ENCODE peak calls at places on chromosomes 11 and 22, in nine cellular contexts. U is choroid plexus epithelial cell; X is activated CD4-positive, CD25-positive, alpha-beta regulatory T cell; C is GM13977; G is non-pigmented ciliary epithelial cell; K is left ventricle myocardium inferior; D is stimulated activated CD8-positive, alpha-beta memory T cell treated with anti-CD3 and anti-CD28 coated beads, Interleukin-4, amount 100 ng/mL, for 1 hour; T is stimulated activated CD4-positive, alpha-beta T cell treated with anti-CD3 and anti-CD28 coated beads, Interleukin-12 subunit alpha, Interleukin-12 subunit beta, amount 100 ng/mL, for 4 hours; N is NCI-H1930. R is an unnamed sample.
A peak's percentile ranks its signal among the peaks of the same experiment; 100 is the strongest.

GRCh38 chr11:33685061-33685460 is 15.6 kb downstream of the C11orf91 start:
- DNase-seq in U (no peak), X (no peak), C (no peak), G (no peak), K (no peak), D (no peak), T (no peak), N (no peak), R (no peak)

GRCh38 chr11:81007046-81007445 is 1566.2 kb upstream of the TENM4 start:
- DNase-seq in U (peak; percentile 68), X (no peak), C (no peak), G (no peak), K (no peak), D (no peak), T (no peak), N (no peak), R (no peak)

GRCh38 chr22:29110946-29111345 is 38.1 kb downstream of the KREMEN1 start:
- DNase-seq in U (no peak), X (no peak), C (no peak), G (no peak), K (no peak), D (no peak), T (no peak), N (no peak), R (no peak)

GRCh38 chr11:19025799-19026406 is 34.6 kb downstream of the MRGPRX2 start:
- DNase-seq in U (no peak), X (no peak), C (no peak), G (no peak), K (no peak), D (no peak), T (no peak), N (no peak), R (no peak)

GRCh38 chr11:3169235-3169951 is 4.3 kb upstream of the OSBPL5 start:
- DNase-seq in U (peak; percentile 65), X (no peak), C (no peak), G (no peak), K (peak; percentile 55), D (no peak), T (peak; percentile 24), N (no peak), R (no peak)

GRCh38 chr22:30015229-30015797 is 65.0 kb upstream of the HORMAD2 start:
- DNase-seq in U (no peak), X (no peak), C (no peak), G (no peak), K (no peak), D (no peak), T (no peak), N (no peak), R (no peak)

GRCh38 chr11:14593671-14594070 is 49.9 kb upstream of the PDE3B start:
- DNase-seq in U (no peak), X (no peak), C (no peak), G (no peak), K (no peak), D (no peak), T (no peak), N (no peak), R (no peak)

GRCh38 chr11:68551223-68551622 is 90.7 kb downstream of the PPP6R3 start:
- DNase-seq in U (peak; percentile 17), X (no peak), C (no peak), G (no peak), K (no peak), D (no peak), T (no peak), N (no peak), R (no peak)

GRCh38 chr11:76597533-76598425 is 72.8 kb downstream of the LRRC32 start:
- DNase-seq in U (no peak), X (no peak), C (no peak), G (no peak), K (no peak), D (no peak), T (no peak), N (no peak), R (no peak)

GRCh38 chr22:24592846-24593809 is at the start of gene LRRC75B:
- DNase-seq in U (peak; percentile 85), X (no peak), C (peak; percentile 95), G (peak; percentile 11), K (peak; percentile 93), D (no peak), T (peak; percentile 25), N (peak; percentile 68), R (peak; percentile 47)

GRCh38 chr22:25110846-25111578 is 88.6 kb upstream of the CRYBB3 start:
- DNase-seq in U (peak; percentile 89), X (no peak), C (peak; percentile 74), G (peak; percentile 37), K (peak; percentile 31), D (peak; percentile 10), T (peak; percentile 29), N (peak; percentile 50), R (peak; percentile 33)

GRCh38 chr11:118152552-118153471 is at the start of gene SCN4B:
- DNase-seq in U (peak; percentile 49), X (no peak), C (peak; percentile 69), G (no peak), K (peak; percentile 76), D (no peak), T (no peak), N (peak; percentile 16), R (no peak)

GRCh38 chr11:58292017-58292416 is 24.0 kb upstream of the OR10W1 start:
- DNase-seq in U (no peak), X (no peak), C (no peak), G (no peak), K (no peak), D (no peak), T (no peak), N (no peak), R (no peak)